ENCODE peak calls at places on chromosomes 16 and 17, in eight cellular contexts. G is fibroblast of villous mesenchyme; N is right lobe of liver; T is activated naive CD4-positive, alpha-beta T cell treated with Interleukin-2 at 50 U/mL for 16 hours; K is GM03348; M is GM12864; J is NCI-H1105 treated with DMSO at 0.1 percent for 48 hours; Z is central memory CD8-positive, alpha-beta T cell. F is an unnamed sample.

GRCh38 chr17:46195217-46195855 is 2.1 kb upstream of the KANSL1 start:
- DNase-seq in G (no peak), N (no peak), T (no peak), K (no peak), M (no peak), J (no peak), Z (no peak), F (no peak)

GRCh38 chr17:42679001-42679491 is 2.3 kb upstream of the PLEKHH3 start:
- DNase-seq in G (peak), N (no peak), T (peak), K (no peak), M (no peak), J (peak), Z (no peak), F (peak)

GRCh38 chr16:23152386-23153178 is 3.3 kb upstream of the USP31 start:
- DNase-seq in G (no peak), N (no peak), T (no peak), K (no peak), M (no peak), J (no peak), Z (no peak), F (no peak)

GRCh38 chr17:13000561-13000960 is 17.3 kb downstream of the ELAC2 start:
- DNase-seq in G (no peak), N (no peak), T (no peak), K (no peak), M (no peak), J (no peak), Z (no peak), F (no peak)

GRCh38 chr17:77131919-77132318 is 8.8 kb upstream of the SEC14L1 start:
- DNase-seq in G (peak), N (no peak), T (no peak), K (no peak), M (no peak), J (no peak), Z (no peak), F (no peak)

GRCh38 chr17:61385869-61386245 is 13.8 kb upstream of the TBX2 start:
- DNase-seq in G (no peak), N (no peak), T (no peak), K (no peak), M (no peak), J (no peak), Z (no peak), F (no peak)

GRCh38 chr17:14919580-14920160 is 345.5 kb downstream of the PMP22 start:
- DNase-seq in G (peak), N (no peak), T (no peak), K (no peak), M (no peak), J (no peak), Z (no peak), F (no peak)

GRCh38 chr17:67281736-67282135 is 36.7 kb upstream of the HELZ start:
- DNase-seq in G (no peak), N (no peak), T (no peak), K (no peak), M (no peak), J (no peak), Z (no peak), F (no peak)

GRCh38 chr17:70613681-70614080 is 444.3 kb downstream of the KCNJ2 start:
- DNase-seq in G (no peak), N (no peak), T (no peak), K (no peak), M (no peak), J (no peak), Z (no peak), F (no peak)

GRCh38 chr17:419073-419735 is 66.6 kb upstream of the RPH3AL start:
- DNase-seq in G (no peak), N (no peak), T (no peak), K (no peak), M (no peak), J (no peak), Z (no peak), F (no peak)

GRCh38 chr16:89581861-89582563 is 6.5 kb downstream of the CPNE7 start:
- DNase-seq in G (peak), N (peak), T (no peak), K (peak), M (no peak), J (no peak), Z (no peak), F (no peak)

GRCh38 chr17:28494445-28495188 is 11.5 kb upstream of the FOXN1 start:
- DNase-seq in G (peak), N (peak), T (peak), K (peak), M (peak), J (peak), Z (peak), F (peak)